ENCODE peak calls at places on chromosome 6, in five cellular contexts. Y, R, G, D and J are unnamed samples.

GRCh38 chr6:106724848-106725247 is 95.5 kb downstream of the QRSL1 start:
- DNase-seq in Y (no peak), R (no peak), G (no peak), D (no peak), J (no peak)

GRCh38 chr6:45959534-45960195 is 56.0 kb downstream of the CLIC5 start:
- DNase-seq in Y (no peak), R (peak), G (no peak), D (no peak), J (no peak)

GRCh38 chr6:7615611-7616383 is 25.8 kb downstream of the SNRNP48 start:
- DNase-seq in Y (no peak), R (peak), G (peak), D (peak), J (no peak)

GRCh38 chr6:56798163-56798562 is 155.5 kb upstream of the DST start:
- DNase-seq in Y (no peak), R (peak), G (no peak), D (no peak), J (no peak)

GRCh38 chr6:127341471-127342202 is 1.8 kb downstream of the ECHDC1 start:
- DNase-seq in Y (no peak), R (no peak), G (no peak), D (no peak), J (no peak)

GRCh38 chr6:111871207-111871606 is 2.0 kb downstream of the FYN start:
- DNase-seq in Y (no peak), R (peak), G (no peak), D (peak), J (no peak)

GRCh38 chr6:125083684-125083990 is 69.9 kb upstream of the TPD52L1 start:
- DNase-seq in Y (no peak), R (no peak), G (no peak), D (no peak), J (no peak)

GRCh38 chr6:39881851-39882566 is 52.3 kb downstream of the MOCS1 start:
- DNase-seq in Y (peak), R (peak), G (no peak), D (no peak), J (no peak)